ENCODE peak calls at places on chromosomes 4 and X, in eight cellular contexts. One of them, this sample, is unnamed. For H3K36me3, the result is how much of the 10 kb centered on the place peaks cover.

GRCh38 chr4:111773858-111774257 is 371.4 kb upstream of the FAM241A start:
- DNase-seq in uterus: peak
- DNase-seq in Caco-2: no peak
- DNase-seq in fibroblast of lung: no peak
- DNase-seq in tibial nerve: no peak
- DNase-seq in colonic mucosa: no peak
- DNase-seq in OCI-LY7: no peak
- DNase-seq in transverse colon: peak
- DNase-seq in this sample: peak

GRCh38 chr4:99323761-99324160 is 2.6 kb upstream of the ADH1B start:
- DNase-seq in Caco-2: no peak
- DNase-seq in colonic mucosa: no peak
- DNase-seq in transverse colon: no peak
- DNase-seq in OCI-LY7: no peak
- DNase-seq in uterus: peak
- DNase-seq in tibial nerve: peak
- DNase-seq in fibroblast of lung: no peak
- DNase-seq in this sample: peak

GRCh38 chrX:120517936-120518335 is 42.8 kb downstream of the CUL4B start:
- DNase-seq in transverse colon: no peak
- DNase-seq in uterus: no peak
- DNase-seq in colonic mucosa: no peak
- DNase-seq in tibial nerve: no peak
- DNase-seq in fibroblast of lung: peak
- DNase-seq in OCI-LY7: no peak
- DNase-seq in Caco-2: no peak
- DNase-seq in this sample: peak

GRCh38 chrX:54484666-54485065 is 11.4 kb downstream of the FGD1 start:
- DNase-seq in OCI-LY7: no peak
- DNase-seq in transverse colon: no peak
- DNase-seq in uterus: no peak
- DNase-seq in Caco-2: no peak
- DNase-seq in fibroblast of lung: no peak
- DNase-seq in colonic mucosa: no peak
- DNase-seq in tibial nerve: no peak
- DNase-seq in this sample: no peak

GRCh38 chr4:127781303-127782024 is 658 bp upstream of the HSPA4L start:
- DNase-seq in OCI-LY7: no peak
- DNase-seq in tibial nerve: peak
- DNase-seq in fibroblast of lung: peak
- DNase-seq in colonic mucosa: no peak
- DNase-seq in Caco-2: peak
- DNase-seq in transverse colon: peak
- DNase-seq in uterus: peak
- DNase-seq in this sample: peak

GRCh38 chr4:1398686-1399507 is 7.3 kb downstream of the NKX1-1 start:
- DNase-seq in fibroblast of lung: no peak
- DNase-seq in OCI-LY7: no peak
- DNase-seq in uterus: no peak
- DNase-seq in Caco-2: no peak
- DNase-seq in tibial nerve: no peak
- DNase-seq in colonic mucosa: no peak
- DNase-seq in transverse colon: no peak
- DNase-seq in this sample: no peak

GRCh38 chrX:9724711-9725110 is 40.9 kb downstream of the GPR143 start:
- DNase-seq in transverse colon: no peak
- DNase-seq in OCI-LY7: no peak
- DNase-seq in uterus: no peak
- DNase-seq in fibroblast of lung: peak
- DNase-seq in Caco-2: no peak
- DNase-seq in tibial nerve: no peak
- DNase-seq in colonic mucosa: no peak
- DNase-seq in this sample: peak

GRCh38 chrX:25941087-25941486 is 197.1 kb upstream of the MAGEB18 start:
- DNase-seq in uterus: no peak
- DNase-seq in Caco-2: no peak
- DNase-seq in tibial nerve: no peak
- DNase-seq in OCI-LY7: no peak
- DNase-seq in fibroblast of lung: peak
- DNase-seq in colonic mucosa: no peak
- DNase-seq in transverse colon: no peak
- DNase-seq in this sample: no peak

GRCh38 chrX:105822138-105823091 is at the start of gene NRK:
- DNase-seq in uterus: peak
- DNase-seq in tibial nerve: no peak
- DNase-seq in transverse colon: no peak
- DNase-seq in colonic mucosa: no peak
- DNase-seq in Caco-2: no peak
- DNase-seq in fibroblast of lung: peak
- DNase-seq in OCI-LY7: no peak
- DNase-seq in this sample: peak

GRCh38 chr4:112284662-112285411 is 867 bp downstream of the TIFA start:
- DNase-seq in Caco-2: no peak
- DNase-seq in tibial nerve: no peak
- DNase-seq in uterus: no peak
- DNase-seq in colonic mucosa: peak
- DNase-seq in transverse colon: peak
- DNase-seq in OCI-LY7: peak
- DNase-seq in fibroblast of lung: peak
- DNase-seq in this sample: peak

GRCh38 chrX:40773809-40774208 is 38.5 kb upstream of the MED14 start:
- DNase-seq in tibial nerve: no peak
- DNase-seq in uterus: peak
- DNase-seq in colonic mucosa: no peak
- DNase-seq in fibroblast of lung: peak
- DNase-seq in transverse colon: no peak
- DNase-seq in Caco-2: no peak
- DNase-seq in OCI-LY7: no peak
- DNase-seq in this sample: peak

GRCh38 chr4:39576268-39576667 is 49.0 kb upstream of the UGDH start:
- DNase-seq in OCI-LY7: no peak
- DNase-seq in tibial nerve: no peak
- DNase-seq in uterus: no peak
- DNase-seq in colonic mucosa: no peak
- DNase-seq in transverse colon: no peak
- DNase-seq in fibroblast of lung: peak
- DNase-seq in Caco-2: no peak
- DNase-seq in this sample: no peak

GRCh38 chrX:1534321-1535168 is 2.4 kb downstream of the P2RY8 start:
- DNase-seq in Caco-2: no peak
- DNase-seq in OCI-LY7: peak
- DNase-seq in fibroblast of lung: no peak
- DNase-seq in transverse colon: no peak
- DNase-seq in tibial nerve: no peak
- DNase-seq in colonic mucosa: no peak
- DNase-seq in uterus: no peak
- DNase-seq in this sample: no peak

GRCh38 chr4:71389149-71389840 is 50.5 kb downstream of the SLC4A4 start:
- DNase-seq in uterus: no peak
- DNase-seq in fibroblast of lung: peak
- DNase-seq in OCI-LY7: no peak
- DNase-seq in colonic mucosa: no peak
- DNase-seq in Caco-2: peak
- DNase-seq in tibial nerve: peak
- DNase-seq in transverse colon: no peak
- DNase-seq in this sample: peak

GRCh38 chr4:113559947-113560346 is 201.6 kb downstream of the CAMK2D start:
- DNase-seq in uterus: no peak
- DNase-seq in transverse colon: no peak
- DNase-seq in tibial nerve: no peak
- DNase-seq in fibroblast of lung: no peak
- DNase-seq in colonic mucosa: no peak
- DNase-seq in Caco-2: no peak
- DNase-seq in OCI-LY7: no peak
- DNase-seq in this sample: no peak

GRCh38 chr4:80322716-80323115 is 12.8 kb upstream of the CFAP299 start:
- DNase-seq in colonic mucosa: no peak
- DNase-seq in transverse colon: no peak
- DNase-seq in tibial nerve: no peak
- DNase-seq in Caco-2: no peak
- DNase-seq in fibroblast of lung: peak
- DNase-seq in uterus: no peak
- DNase-seq in OCI-LY7: peak
- DNase-seq in this sample: peak

GRCh38 chr4:100588076-100588475 is 70.3 kb upstream of the EMCN start:
- DNase-seq in transverse colon: no peak
- DNase-seq in tibial nerve: no peak
- DNase-seq in uterus: no peak
- DNase-seq in OCI-LY7: no peak
- DNase-seq in fibroblast of lung: no peak
- DNase-seq in colonic mucosa: no peak
- DNase-seq in Caco-2: no peak
- DNase-seq in this sample: peak

GRCh38 chr4:100581337-100581736 is 63.5 kb upstream of the EMCN start:
- DNase-seq in OCI-LY7: no peak
- DNase-seq in uterus: no peak
- DNase-seq in transverse colon: no peak
- DNase-seq in fibroblast of lung: no peak
- DNase-seq in colonic mucosa: no peak
- DNase-seq in tibial nerve: no peak
- DNase-seq in Caco-2: no peak
- DNase-seq in this sample: peak

GRCh38 chr4:100576570-100576969 is 58.7 kb upstream of the EMCN start:
- DNase-seq in transverse colon: no peak
- DNase-seq in colonic mucosa: no peak
- DNase-seq in uterus: no peak
- DNase-seq in fibroblast of lung: no peak
- DNase-seq in tibial nerve: no peak
- DNase-seq in Caco-2: no peak
- DNase-seq in OCI-LY7: peak
- DNase-seq in this sample: no peak

GRCh38 chr4:100582146-100582545 is 64.3 kb upstream of the EMCN start:
- DNase-seq in uterus: no peak
- DNase-seq in OCI-LY7: no peak
- DNase-seq in transverse colon: no peak
- DNase-seq in fibroblast of lung: no peak
- DNase-seq in colonic mucosa: no peak
- DNase-seq in tibial nerve: no peak
- DNase-seq in Caco-2: no peak
- DNase-seq in this sample: peak
- H3K36me3 ChIP-seq in uterus: under half
- H3K36me3 ChIP-seq in OCI-LY7: under half
- H3K36me3 ChIP-seq in transverse colon: under half
- H3K36me3 ChIP-seq in fibroblast of lung: under half
- H3K36me3 ChIP-seq in colonic mucosa: under half
- H3K36me3 ChIP-seq in tibial nerve: under half
- H3K36me3 ChIP-seq in Caco-2: under half
- H3K36me3 ChIP-seq in this sample: under half

DNA sequence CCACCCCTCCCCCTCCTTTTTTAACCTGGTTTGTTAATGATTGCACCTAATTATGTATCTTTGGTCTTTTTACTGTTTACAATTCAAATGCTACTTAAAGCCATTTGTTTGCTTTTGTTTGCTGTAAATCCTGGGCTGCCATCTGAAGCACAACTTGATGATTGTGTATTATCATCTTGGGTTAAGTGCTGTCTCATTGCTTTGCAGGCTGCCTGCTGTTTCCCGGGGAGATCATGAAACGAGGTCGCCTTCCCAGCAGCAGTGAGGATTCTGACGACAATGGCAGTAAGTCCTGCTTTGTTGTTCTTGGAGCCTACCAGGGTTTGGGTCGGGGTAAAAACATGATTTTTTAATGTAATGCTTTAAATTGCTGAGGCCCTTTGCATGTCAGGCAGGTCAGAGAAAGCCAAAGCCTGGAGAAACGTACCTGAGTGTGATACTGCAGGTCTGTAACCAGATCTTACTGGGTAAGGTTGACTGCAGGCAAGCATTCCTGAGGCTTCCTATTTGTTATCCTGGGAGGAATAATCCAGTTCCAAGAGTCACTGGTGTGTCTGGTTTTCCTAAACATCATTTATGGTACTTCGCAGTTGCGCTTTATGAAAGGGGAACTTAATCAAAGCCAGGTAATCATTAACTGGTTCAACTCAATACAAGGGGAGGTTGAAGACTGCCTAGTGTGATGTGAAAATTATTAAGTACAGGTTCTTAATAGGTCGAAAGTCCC is 22.2 kb downstream of the JADE1 start:
- DNase-seq in colonic mucosa: no peak
- DNase-seq in uterus: no peak
- DNase-seq in tibial nerve: no peak
- DNase-seq in fibroblast of lung: peak
- DNase-seq in transverse colon: no peak
- DNase-seq in OCI-LY7: no peak
- DNase-seq in Caco-2: peak
- DNase-seq in this sample: no peak
- H3K36me3 ChIP-seq in colonic mucosa: under half
- H3K36me3 ChIP-seq in uterus: under half
- H3K36me3 ChIP-seq in tibial nerve: under half
- H3K36me3 ChIP-seq in fibroblast of lung: under half
- H3K36me3 ChIP-seq in transverse colon: under half
- H3K36me3 ChIP-seq in OCI-LY7: half or more
- H3K36me3 ChIP-seq in Caco-2: under half
- H3K36me3 ChIP-seq in this sample: under half

GRCh38 chr4:88041626-88042025 is 34.2 kb downstream of the PKD2 start:
- DNase-seq in uterus: no peak
- DNase-seq in Caco-2: peak
- DNase-seq in OCI-LY7: no peak
- DNase-seq in fibroblast of lung: no peak
- DNase-seq in colonic mucosa: no peak
- DNase-seq in transverse colon: no peak
- DNase-seq in tibial nerve: no peak
- DNase-seq in this sample: no peak

GRCh38 chr4:88037936-88038335 is 30.5 kb downstream of the PKD2 start:
- DNase-seq in fibroblast of lung: no peak
- DNase-seq in transverse colon: no peak
- DNase-seq in colonic mucosa: no peak
- DNase-seq in tibial nerve: no peak
- DNase-seq in Caco-2: no peak
- DNase-seq in OCI-LY7: no peak
- DNase-seq in uterus: no peak
- DNase-seq in this sample: no peak

GRCh38 chr4:88043586-88044340 is 36.3 kb downstream of the PKD2 start:
- DNase-seq in fibroblast of lung: no peak
- DNase-seq in colonic mucosa: no peak
- DNase-seq in OCI-LY7: no peak
- DNase-seq in tibial nerve: no peak
- DNase-seq in uterus: no peak
- DNase-seq in Caco-2: no peak
- DNase-seq in transverse colon: no peak
- DNase-seq in this sample: no peak

GRCh38 chr4:88043001-88043400 is 35.6 kb downstream of the PKD2 start:
- DNase-seq in transverse colon: no peak
- DNase-seq in uterus: no peak
- DNase-seq in OCI-LY7: no peak
- DNase-seq in fibroblast of lung: no peak
- DNase-seq in colonic mucosa: no peak
- DNase-seq in Caco-2: no peak
- DNase-seq in tibial nerve: no peak
- DNase-seq in this sample: no peak

GRCh38 chr4:88040707-88041106 is 33.3 kb downstream of the PKD2 start:
- DNase-seq in tibial nerve: no peak
- DNase-seq in Caco-2: no peak
- DNase-seq in transverse colon: no peak
- DNase-seq in fibroblast of lung: no peak
- DNase-seq in colonic mucosa: no peak
- DNase-seq in uterus: no peak
- DNase-seq in OCI-LY7: no peak
- DNase-seq in this sample: no peak
- H3K36me3 ChIP-seq in tibial nerve: half or more
- H3K36me3 ChIP-seq in Caco-2: under half
- H3K36me3 ChIP-seq in transverse colon: under half
- H3K36me3 ChIP-seq in fibroblast of lung: under half
- H3K36me3 ChIP-seq in colonic mucosa: under half
- H3K36me3 ChIP-seq in uterus: under half
- H3K36me3 ChIP-seq in OCI-LY7: under half
- H3K36me3 ChIP-seq in this sample: half or more

GRCh38 chrX:53086464-53086863 is 4.3 kb downstream of the TSPYL2 start:
- DNase-seq in uterus: peak
- DNase-seq in Caco-2: no peak
- DNase-seq in transverse colon: peak
- DNase-seq in fibroblast of lung: no peak
- DNase-seq in tibial nerve: peak
- DNase-seq in OCI-LY7: no peak
- DNase-seq in colonic mucosa: no peak
- DNase-seq in this sample: no peak
- H3K36me3 ChIP-seq in uterus: under half
- H3K36me3 ChIP-seq in Caco-2: under half
- H3K36me3 ChIP-seq in transverse colon: under half
- H3K36me3 ChIP-seq in fibroblast of lung: under half
- H3K36me3 ChIP-seq in tibial nerve: under half
- H3K36me3 ChIP-seq in OCI-LY7: under half
- H3K36me3 ChIP-seq in colonic mucosa: under half
- H3K36me3 ChIP-seq in this sample: under half